ENCODE peak calls at places on chromosomes 7 and 10, in four cellular contexts. I is GM12878, U is HL-60, H is K562. L is an unnamed sample.

GRCh38 chr7:76069238-76069638 is 21.3 kb downstream of the MDH2 start:
- DNase-seq in I (no peak), H (peak), U (peak), L (no peak)

GRCh38 chr10:96208946-96209345 is 62.4 kb downstream of the BLNK start:
- DNase-seq in I (no peak), U (no peak), H (no peak), L (no peak)

GRCh38 chr7:116591202-116592040 is 66.6 kb downstream of the CAV1 start:
- DNase-seq in H (peak), U (no peak), I (no peak), L (no peak)

GRCh38 chr10:75410135-75410787 is 8.7 kb upstream of the ZNF503 start:
- DNase-seq in H (no peak), I (no peak), U (no peak), L (no peak)

GRCh38 chr10:96645191-96645721 is 58.4 kb upstream of the TM9SF3 start:
- DNase-seq in I (no peak), H (no peak), U (peak), L (no peak)

GRCh38 chr7:32147909-32148308 is 77.7 kb upstream of the PDE1C start:
- DNase-seq in H (no peak), U (no peak), I (no peak), L (no peak)

GRCh38 chr7:19404912-19405329 is 259.7 kb upstream of the FERD3L start:
- DNase-seq in U (no peak), H (no peak), I (no peak), L (no peak)

GRCh38 chr10:51876528-51876927 is 177.1 kb upstream of the CSTF2T start:
- DNase-seq in I (no peak), U (no peak), H (no peak), L (no peak)

GRCh38 chr7:108014747-108015682 is 12.1 kb upstream of the LAMB1 start:
- DNase-seq in U (no peak), H (no peak), I (no peak), L (no peak)

GRCh38 chr7:128929201-128929808 is 8.4 kb upstream of the IRF5 start:
- DNase-seq in U (no peak), H (no peak), I (no peak), L (no peak)

GRCh38 chr7:102811942-102812678 is 63.3 kb downstream of the FAM185A start:
- DNase-seq in I (no peak), U (peak), H (no peak), L (no peak)

GRCh38 chr10:62817763-62818425 is 1.7 kb upstream of the EGR2 start:
- DNase-seq in I (no peak), H (peak), U (peak), L (peak)

GRCh38 chr7:54542920-54543539 is 855 bp downstream of the VSTM2A start:
- DNase-seq in H (no peak), I (no peak), U (no peak), L (no peak)

GRCh38 chr10:119397416-119397815 is 145.1 kb downstream of the RGS10 start:
- DNase-seq in I (no peak), U (no peak), H (no peak), L (no peak)

GRCh38 chr10:17432738-17433137 is 21.7 kb downstream of the ST8SIA6 start:
- DNase-seq in H (no peak), I (no peak), U (no peak), L (no peak)
- TF ChIP-seq SPI1 in H (no peak), I (no peak), U (no peak), L (no peak)

GRCh38 chr10:78531088-78531487 is 497.4 kb downstream of the RPS24 start:
- DNase-seq in U (no peak), I (no peak), H (no peak), L (no peak)
- TF ChIP-seq POLR2AphosphoS5 in U (no peak), I (no peak), H (no peak), L (no peak)

DNA sequence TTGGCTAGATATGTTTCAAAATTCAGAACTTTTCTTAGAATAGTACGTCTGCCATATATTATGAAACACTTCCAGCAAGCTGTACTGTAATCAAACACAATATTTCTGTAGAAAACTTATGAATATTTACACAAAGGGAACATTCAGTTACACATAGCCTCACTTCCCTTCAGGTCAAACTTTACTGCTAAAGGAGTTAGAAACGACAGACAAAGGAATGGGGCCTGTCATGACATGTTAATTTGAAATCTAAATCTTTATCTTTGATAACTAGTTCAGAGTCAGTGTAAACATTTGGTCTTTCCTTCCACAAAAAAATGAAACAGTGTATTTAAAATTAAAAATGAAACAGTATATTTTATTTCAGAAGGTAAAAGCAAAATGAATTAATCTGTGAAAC is 1.0 kb upstream of the CROT start:
- DNase-seq in H (no peak), U (no peak), I (no peak), L (no peak)
- TF ChIP-seq SPI1 in H (no peak), U (no peak), I (no peak), L (no peak)

GRCh38 chr7:156950381-156950858 is 908 bp downstream of the NOM1 start:
- DNase-seq in U (peak), I (no peak), H (no peak), L (no peak)
- TF ChIP-seq POLR2AphosphoS5 in U (no peak), I (no peak), H (no peak), L (no peak)